ENCODE peak calls at places on chromosomes 16 and 17, in five cellular contexts. One of them, this sample, is unnamed.

GRCh38 chr17:73478768-73479424 is 165.3 kb downstream of the SDK2 start:
- DNase-seq in neural progenitor cell: peak; percentile 44
- DNase-seq in body of pancreas: no peak
- DNase-seq in heart left ventricle: no peak
- DNase-seq in stomach: no peak
- DNase-seq in this sample: no peak

GRCh38 chr16:66462912-66463311 is 35.8 kb downstream of the BEAN1 start:
- DNase-seq in body of pancreas: no peak
- DNase-seq in neural progenitor cell: no peak
- DNase-seq in heart left ventricle: no peak
- DNase-seq in stomach: no peak
- DNase-seq in this sample: no peak

GRCh38 chr17:37720989-37721388 is 23.9 kb downstream of the HNF1B start:
- DNase-seq in heart left ventricle: no peak
- DNase-seq in body of pancreas: no peak
- DNase-seq in neural progenitor cell: no peak
- DNase-seq in stomach: no peak
- DNase-seq in this sample: peak; percentile 86

GRCh38 chr16:68250951-68251350 is 5.8 kb downstream of the PLA2G15 start:
- DNase-seq in body of pancreas: no peak
- DNase-seq in heart left ventricle: no peak
- DNase-seq in neural progenitor cell: no peak
- DNase-seq in stomach: no peak
- DNase-seq in this sample: no peak

GRCh38 chr16:79543219-79543618 is 57.3 kb downstream of the MAF start:
- DNase-seq in neural progenitor cell: no peak
- DNase-seq in stomach: no peak
- DNase-seq in body of pancreas: no peak
- DNase-seq in heart left ventricle: peak; percentile 41
- DNase-seq in this sample: no peak

GRCh38 chr16:55151901-55152300 is 172.1 kb upstream of the IRX6 start:
- DNase-seq in neural progenitor cell: no peak
- DNase-seq in heart left ventricle: no peak
- DNase-seq in stomach: no peak
- DNase-seq in body of pancreas: no peak
- DNase-seq in this sample: no peak

GRCh38 chr17:76271669-76272540 is 6.8 kb downstream of the UBALD2 start:
- DNase-seq in body of pancreas: peak; percentile 81
- DNase-seq in stomach: peak; percentile 58
- DNase-seq in neural progenitor cell: no peak
- DNase-seq in heart left ventricle: peak; percentile 50
- DNase-seq in this sample: peak; percentile 87

GRCh38 chr17:14871921-14872320 is 393.2 kb downstream of the PMP22 start:
- DNase-seq in neural progenitor cell: no peak
- DNase-seq in body of pancreas: no peak
- DNase-seq in heart left ventricle: no peak
- DNase-seq in stomach: no peak
- DNase-seq in this sample: no peak

GRCh38 chr17:29720471-29720990 is 97.8 kb upstream of the CORO6 start:
- DNase-seq in stomach: no peak
- DNase-seq in neural progenitor cell: no peak
- DNase-seq in heart left ventricle: no peak
- DNase-seq in body of pancreas: no peak
- DNase-seq in this sample: no peak

GRCh38 chr17:74282587-74283370 is 8.7 kb downstream of the DNAI2 start:
- DNase-seq in stomach: no peak
- DNase-seq in heart left ventricle: no peak
- DNase-seq in neural progenitor cell: no peak
- DNase-seq in body of pancreas: no peak
- DNase-seq in this sample: no peak

GRCh38 chr17:41967141-41967920 is 736 bp downstream of the CNP start:
- DNase-seq in heart left ventricle: no peak
- DNase-seq in stomach: no peak
- DNase-seq in neural progenitor cell: no peak
- DNase-seq in body of pancreas: peak; percentile 42
- DNase-seq in this sample: no peak

GRCh38 chr16:86382067-86382773 is 128.1 kb upstream of the FOXF1 start:
- DNase-seq in body of pancreas: no peak
- DNase-seq in heart left ventricle: no peak
- DNase-seq in neural progenitor cell: no peak
- DNase-seq in stomach: no peak
- DNase-seq in this sample: no peak

GRCh38 chr17:42507671-42508070 is 28.4 kb upstream of the NAGLU start:
- DNase-seq in heart left ventricle: no peak
- DNase-seq in body of pancreas: no peak
- DNase-seq in stomach: no peak
- DNase-seq in neural progenitor cell: no peak
- DNase-seq in this sample: no peak

GRCh38 chr16:26058326-26058725 is 366.6 kb downstream of the HS3ST4 start:
- DNase-seq in body of pancreas: no peak
- DNase-seq in heart left ventricle: no peak
- DNase-seq in stomach: no peak
- DNase-seq in neural progenitor cell: peak; percentile 20
- DNase-seq in this sample: no peak

GRCh38 chr16:19886061-19886792 is 1.6 kb upstream of the GPRC5B start:
- DNase-seq in body of pancreas: peak; percentile 80
- DNase-seq in stomach: peak; percentile 78
- DNase-seq in heart left ventricle: peak; percentile 70
- DNase-seq in neural progenitor cell: peak; percentile 81
- DNase-seq in this sample: peak; percentile 89

GRCh38 chr17:77546772-77547201 is 406.0 kb downstream of the SEC14L1 start:
- DNase-seq in stomach: no peak
- DNase-seq in body of pancreas: no peak
- DNase-seq in heart left ventricle: no peak
- DNase-seq in neural progenitor cell: peak; percentile 85
- DNase-seq in this sample: peak; percentile 59

GRCh38 chr17:48497103-48497502 is 33.7 kb downstream of the HOXB1 start:
- DNase-seq in neural progenitor cell: no peak
- DNase-seq in heart left ventricle: no peak
- DNase-seq in stomach: no peak
- DNase-seq in body of pancreas: no peak
- DNase-seq in this sample: no peak

GRCh38 chr17:56756536-56756935 is 77.2 kb downstream of the C17orf67 start:
- DNase-seq in heart left ventricle: no peak
- DNase-seq in neural progenitor cell: no peak
- DNase-seq in stomach: no peak
- DNase-seq in body of pancreas: no peak
- DNase-seq in this sample: no peak

GRCh38 chr17:62703269-62703775 is 75.9 kb downstream of the MRC2 start:
- DNase-seq in body of pancreas: peak; percentile 57
- DNase-seq in neural progenitor cell: no peak
- DNase-seq in heart left ventricle: no peak
- DNase-seq in stomach: peak; percentile 73
- DNase-seq in this sample: no peak

GRCh38 chr17:22337467-22337866 is 645.1 kb downstream of the KCNJ18 start:
- DNase-seq in heart left ventricle: no peak
- DNase-seq in stomach: no peak
- DNase-seq in body of pancreas: no peak
- DNase-seq in neural progenitor cell: no peak
- DNase-seq in this sample: no peak

GRCh38 chr16:75621170-75621477 is 2.0 kb downstream of the ADAT1 start:
- DNase-seq in stomach: no peak
- DNase-seq in heart left ventricle: no peak
- DNase-seq in body of pancreas: no peak
- DNase-seq in neural progenitor cell: peak; percentile 52
- DNase-seq in this sample: no peak

GRCh38 chr17:12256380-12256995 is 235.8 kb downstream of the MAP2K4 start:
- DNase-seq in stomach: peak; percentile 53
- DNase-seq in neural progenitor cell: peak; percentile 64
- DNase-seq in heart left ventricle: no peak
- DNase-seq in body of pancreas: peak; percentile 53
- DNase-seq in this sample: no peak

GRCh38 chr17:49969134-49969759 is at the start of gene DLX4:
- DNase-seq in stomach: no peak
- DNase-seq in body of pancreas: no peak
- DNase-seq in heart left ventricle: no peak
- DNase-seq in neural progenitor cell: peak; percentile 57
- DNase-seq in this sample: no peak

GRCh38 chr17:55348749-55349354 is 72.8 kb downstream of the MMD start:
- DNase-seq in body of pancreas: peak; percentile 44
- DNase-seq in heart left ventricle: peak; percentile 37
- DNase-seq in stomach: peak; percentile 63
- DNase-seq in neural progenitor cell: peak; percentile 67
- DNase-seq in this sample: peak; percentile 57

GRCh38 chr17:48215583-48216139 is 108.1 kb downstream of the SNX11 start:
- DNase-seq in body of pancreas: peak; percentile 3
- DNase-seq in stomach: no peak
- DNase-seq in neural progenitor cell: peak; percentile 61
- DNase-seq in heart left ventricle: no peak
- DNase-seq in this sample: peak; percentile 41

GRCh38 chr16:66543541-66543940 is 6.4 kb downstream of the TK2 start:
- DNase-seq in heart left ventricle: no peak
- DNase-seq in body of pancreas: no peak
- DNase-seq in neural progenitor cell: no peak
- DNase-seq in stomach: no peak
- DNase-seq in this sample: no peak

GRCh38 chr16:55569025-55569424 is 2.5 kb downstream of the CAPNS2 start:
- DNase-seq in stomach: no peak
- DNase-seq in heart left ventricle: no peak
- DNase-seq in neural progenitor cell: no peak
- DNase-seq in body of pancreas: no peak
- DNase-seq in this sample: no peak

GRCh38 chr17:79954281-79955166 is 81.1 kb downstream of the TBC1D16 start:
- DNase-seq in heart left ventricle: no peak
- DNase-seq in body of pancreas: no peak
- DNase-seq in neural progenitor cell: no peak
- DNase-seq in stomach: no peak
- DNase-seq in this sample: peak; percentile 14

GRCh38 chr16:1870365-1871082 is 1.4 kb downstream of the MEIOB start:
- DNase-seq in neural progenitor cell: no peak
- DNase-seq in stomach: no peak
- DNase-seq in body of pancreas: peak; percentile 6
- DNase-seq in heart left ventricle: no peak
- DNase-seq in this sample: no peak

GRCh38 chr17:29615048-29615385 is 7.7 kb downstream of the CORO6 start:
- DNase-seq in heart left ventricle: no peak
- DNase-seq in neural progenitor cell: peak; percentile 37
- DNase-seq in stomach: no peak
- DNase-seq in body of pancreas: peak; percentile 51
- DNase-seq in this sample: peak; percentile 51

GRCh38 chr17:28854457-28855382 is at the start of gene ERAL1:
- DNase-seq in heart left ventricle: peak; percentile 89
- DNase-seq in neural progenitor cell: peak; percentile 94
- DNase-seq in body of pancreas: peak; percentile 89
- DNase-seq in stomach: peak; percentile 85
- DNase-seq in this sample: peak; percentile 90

GRCh38 chr17:6070895-6071511 is 824 bp downstream of the WSCD1 start:
- DNase-seq in stomach: no peak
- DNase-seq in neural progenitor cell: peak; percentile 48
- DNase-seq in heart left ventricle: no peak
- DNase-seq in body of pancreas: peak; percentile 16
- DNase-seq in this sample: no peak

GRCh38 chr16:79089735-79090284 is 510.7 kb downstream of the MAF start:
- DNase-seq in heart left ventricle: no peak
- DNase-seq in stomach: no peak
- DNase-seq in body of pancreas: peak; percentile 38
- DNase-seq in neural progenitor cell: no peak
- DNase-seq in this sample: no peak

GRCh38 chr17:44308320-44308818 is at the start of gene RUNDC3A:
- DNase-seq in heart left ventricle: peak; percentile 88
- DNase-seq in stomach: peak; percentile 77
- DNase-seq in body of pancreas: peak; percentile 86
- DNase-seq in neural progenitor cell: peak; percentile 97
- DNase-seq in this sample: peak; percentile 79
- H3K4me3 ChIP-seq in heart left ventricle: peak within 1 kb of the TSS; percentile 30
- H3K4me3 ChIP-seq in stomach: peak within 1 kb of the TSS; percentile 45
- H3K4me3 ChIP-seq in body of pancreas: no peak within 1 kb of the TSS
- H3K4me3 ChIP-seq in neural progenitor cell: peak within 1 kb of the TSS; percentile 50
- H3K4me3 ChIP-seq in this sample: no peak within 1 kb of the TSS

DNA sequence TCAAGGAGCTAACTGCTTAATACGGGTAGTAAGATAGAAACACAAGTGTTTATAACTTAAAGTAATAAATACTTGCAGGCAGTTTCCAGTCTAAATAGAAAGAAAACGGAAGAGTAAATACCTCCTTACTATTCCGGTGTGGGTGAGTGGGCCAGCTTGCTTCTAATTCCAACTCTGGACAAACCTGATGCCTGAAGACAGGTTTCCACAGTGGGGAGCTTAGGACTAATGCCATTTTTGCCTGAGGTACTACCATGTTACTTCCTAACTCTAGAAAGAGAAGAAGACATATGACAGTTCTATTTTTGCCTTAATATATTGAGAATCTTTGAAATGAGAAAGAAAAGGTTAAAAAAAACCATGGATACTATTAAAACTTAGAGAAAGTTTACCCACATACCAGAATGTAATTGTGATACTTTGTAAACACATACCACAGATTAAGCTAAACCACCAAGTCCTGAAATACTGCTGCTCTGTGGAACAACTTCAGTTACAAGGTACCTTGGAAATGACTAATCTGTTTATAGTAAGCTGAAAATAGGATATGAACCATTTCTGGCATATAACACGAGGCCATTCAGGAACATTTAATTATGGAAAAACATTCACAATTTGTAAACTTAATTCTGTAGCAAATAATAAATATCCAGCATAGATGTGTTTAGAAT is 70.2 kb downstream of the ZZEF1 start:
- DNase-seq in heart left ventricle: no peak
- DNase-seq in neural progenitor cell: no peak
- DNase-seq in stomach: no peak
- DNase-seq in body of pancreas: no peak
- DNase-seq in this sample: no peak
- H3K36me3 ChIP-seq in heart left ventricle: peaks cover 98% of the 10 kb centered on the region
- H3K36me3 ChIP-seq in neural progenitor cell: no peaks in the 10 kb centered on the region
- H3K36me3 ChIP-seq in stomach: peaks cover 94% of the 10 kb centered on the region
- H3K36me3 ChIP-seq in body of pancreas: peaks cover 18% of the 10 kb centered on the region
- H3K36me3 ChIP-seq in this sample: peaks cover 10% of the 10 kb centered on the region

DNA sequence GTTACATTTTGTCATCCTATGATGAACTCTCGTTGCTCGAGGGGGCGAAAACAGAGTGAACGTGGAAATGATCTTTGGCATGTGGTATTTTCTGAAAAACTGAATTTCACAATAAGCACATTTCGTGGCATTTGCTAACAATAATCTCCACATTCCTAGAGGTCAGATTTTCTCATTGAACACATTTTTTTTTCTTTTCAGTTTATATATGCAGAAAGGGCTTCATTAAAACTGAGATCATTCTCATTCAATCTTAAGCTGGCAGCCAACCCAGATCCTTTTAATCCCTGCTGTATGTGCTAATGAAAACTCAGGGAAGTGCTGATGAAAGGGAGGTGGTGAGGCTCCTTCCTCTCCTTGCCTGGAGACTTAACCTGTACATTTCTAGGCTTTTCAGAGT is 52.6 kb downstream of the PRKCA start:
- DNase-seq in neural progenitor cell: no peak
- DNase-seq in body of pancreas: no peak
- DNase-seq in stomach: no peak
- DNase-seq in heart left ventricle: no peak
- DNase-seq in this sample: no peak
- H3K4me3 ChIP-seq in neural progenitor cell: no peak overlapping the region
- H3K4me3 ChIP-seq in body of pancreas: no peak overlapping the region
- H3K4me3 ChIP-seq in stomach: no peak overlapping the region
- H3K4me3 ChIP-seq in heart left ventricle: no peak overlapping the region
- H3K4me3 ChIP-seq in this sample: no peak overlapping the region

DNA sequence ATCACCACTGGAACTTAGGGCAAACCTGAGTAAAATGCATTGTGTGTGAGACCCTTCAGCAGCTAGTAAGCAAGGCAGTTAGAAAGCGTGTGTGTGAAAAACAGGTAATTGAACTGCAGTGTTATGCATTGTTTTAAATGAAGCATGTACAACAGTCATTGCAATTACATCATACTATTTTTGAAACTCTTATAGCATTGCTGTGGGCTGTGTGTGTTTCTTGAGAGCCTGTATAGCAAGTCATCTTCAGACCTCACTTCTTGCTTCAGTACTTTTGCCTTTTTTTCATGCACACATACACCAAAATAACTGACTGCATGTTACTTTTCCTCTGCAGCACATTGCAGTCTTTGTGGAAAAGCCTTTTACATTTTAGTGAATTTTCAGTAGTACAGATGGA is 19.2 kb downstream of the PTRH2 start:
- DNase-seq in stomach: no peak
- DNase-seq in heart left ventricle: no peak
- DNase-seq in neural progenitor cell: no peak
- DNase-seq in body of pancreas: no peak
- DNase-seq in this sample: no peak
- H3K36me3 ChIP-seq in stomach: peaks cover 100% of the 10 kb centered on the region
- H3K36me3 ChIP-seq in heart left ventricle: peaks cover 100% of the 10 kb centered on the region
- H3K36me3 ChIP-seq in neural progenitor cell: peaks cover 28% of the 10 kb centered on the region
- H3K36me3 ChIP-seq in body of pancreas: peaks cover 37% of the 10 kb centered on the region
- H3K36me3 ChIP-seq in this sample: peaks cover 8% of the 10 kb centered on the region

This sample was measured in mucosa of descending colon.